ENCODE peak calls at places on chromosomes 13 and 19, in six cellular contexts. One of them, this sample, is unnamed.

GRCh38 chr19:5534787-5535586 is 32.8 kb downstream of the TINCR start:
- DNase-seq in A549: peak; percentile 59
- DNase-seq in GM12878: no peak
- DNase-seq in HepG2: no peak
- DNase-seq in K562: peak; percentile 56
- DNase-seq in endothelial cell of umbilical vein: no peak
- DNase-seq in this sample: peak; percentile 28

GRCh38 chr13:35888327-35888940 is 242.7 kb downstream of the DCLK1 start:
- DNase-seq in GM12878: no peak
- DNase-seq in HepG2: no peak
- DNase-seq in K562: no peak
- DNase-seq in endothelial cell of umbilical vein: no peak
- DNase-seq in A549: no peak
- DNase-seq in this sample: no peak

GRCh38 chr19:38001158-38001781 is 94.3 kb downstream of the SIPA1L3 start:
- DNase-seq in HepG2: no peak
- DNase-seq in K562: no peak
- DNase-seq in GM12878: no peak
- DNase-seq in A549: no peak
- DNase-seq in endothelial cell of umbilical vein: no peak
- DNase-seq in this sample: no peak

GRCh38 chr13:85191996-85192395 is 607.2 kb downstream of the SLITRK6 start:
- DNase-seq in GM12878: no peak
- DNase-seq in HepG2: no peak
- DNase-seq in endothelial cell of umbilical vein: no peak
- DNase-seq in A549: no peak
- DNase-seq in K562: no peak
- DNase-seq in this sample: no peak

GRCh38 chr19:16611121-16611520 is 16.9 kb downstream of the MED26 start:
- DNase-seq in A549: no peak
- DNase-seq in GM12878: no peak
- DNase-seq in K562: no peak
- DNase-seq in endothelial cell of umbilical vein: no peak
- DNase-seq in HepG2: no peak
- DNase-seq in this sample: no peak

GRCh38 chr19:55454787-55455243 is 6.6 kb downstream of the ISOC2 start:
- DNase-seq in endothelial cell of umbilical vein: peak; percentile 22
- DNase-seq in GM12878: no peak
- DNase-seq in K562: peak; percentile 77
- DNase-seq in HepG2: peak; percentile 34
- DNase-seq in A549: peak; percentile 78
- DNase-seq in this sample: peak; percentile 46

GRCh38 chr19:6970478-6970877 is 50.8 kb downstream of the MBD3L2B start:
- DNase-seq in endothelial cell of umbilical vein: no peak
- DNase-seq in HepG2: no peak
- DNase-seq in A549: peak; percentile 24
- DNase-seq in GM12878: no peak
- DNase-seq in K562: peak; percentile 33
- DNase-seq in this sample: peak; percentile 90

GRCh38 chr19:45553464-45553863 is 31.1 kb downstream of the OPA3 start:
- DNase-seq in HepG2: no peak
- DNase-seq in A549: no peak
- DNase-seq in GM12878: no peak
- DNase-seq in K562: no peak
- DNase-seq in endothelial cell of umbilical vein: no peak
- DNase-seq in this sample: no peak

GRCh38 chr13:39777527-39778061 is 122.1 kb downstream of the COG6 start:
- DNase-seq in A549: peak; percentile 58
- DNase-seq in HepG2: no peak
- DNase-seq in K562: peak; percentile 1
- DNase-seq in endothelial cell of umbilical vein: peak; percentile 88
- DNase-seq in GM12878: no peak
- DNase-seq in this sample: peak; percentile 62

GRCh38 chr13:112819111-112819510 is 129.3 kb downstream of the ATP11A start:
- DNase-seq in HepG2: no peak
- DNase-seq in GM12878: no peak
- DNase-seq in endothelial cell of umbilical vein: no peak
- DNase-seq in K562: no peak
- DNase-seq in A549: no peak
- DNase-seq in this sample: no peak

GRCh38 chr19:54429545-54430227 is 14.4 kb downstream of the TTYH1 start:
- DNase-seq in HepG2: no peak
- DNase-seq in K562: no peak
- DNase-seq in GM12878: no peak
- DNase-seq in A549: no peak
- DNase-seq in endothelial cell of umbilical vein: no peak
- DNase-seq in this sample: no peak

DNA sequence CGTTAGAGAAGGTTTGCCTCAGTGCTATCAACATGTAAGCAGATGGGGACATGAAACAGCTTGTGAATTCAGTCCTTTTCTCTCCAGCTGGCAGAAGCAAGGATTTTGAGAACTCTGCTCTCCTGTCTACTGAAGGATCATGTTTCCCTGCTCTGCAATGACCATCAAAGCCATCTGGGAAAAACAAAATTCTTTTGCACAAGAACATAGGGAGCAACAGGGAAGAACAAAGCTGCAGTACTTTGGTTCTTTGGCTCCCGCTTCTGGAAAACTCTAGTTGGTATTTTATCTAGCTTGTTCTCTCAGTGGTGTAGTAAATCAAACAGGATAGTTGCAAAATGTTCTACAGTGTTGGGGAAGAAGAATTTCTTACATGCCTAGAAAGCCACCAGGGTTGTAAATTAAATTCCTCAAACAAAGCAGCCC is 270.4 kb downstream of the ENOX1 start:
- DNase-seq in endothelial cell of umbilical vein: no peak
- DNase-seq in A549: no peak
- DNase-seq in K562: no peak
- DNase-seq in GM12878: no peak
- DNase-seq in HepG2: no peak
- DNase-seq in this sample: no peak
- TF ChIP-seq MYC in endothelial cell of umbilical vein: no peak
- TF ChIP-seq MYC in A549: no peak
- TF ChIP-seq MYC in K562: no peak
- TF ChIP-seq MYC in GM12878: no peak
- TF ChIP-seq MYC in HepG2: no peak
- TF ChIP-seq MYC in this sample: no peak

GRCh38 chr19:31211088-31211487 is 138.1 kb downstream of the TSHZ3 start:
- DNase-seq in endothelial cell of umbilical vein: no peak
- DNase-seq in HepG2: no peak
- DNase-seq in K562: no peak
- DNase-seq in GM12878: no peak
- DNase-seq in A549: no peak
- DNase-seq in this sample: no peak
- TF ChIP-seq POLR2A in endothelial cell of umbilical vein: no peak
- TF ChIP-seq POLR2A in HepG2: no peak
- TF ChIP-seq POLR2A in K562: no peak
- TF ChIP-seq POLR2A in GM12878: no peak
- TF ChIP-seq POLR2A in A549: no peak
- TF ChIP-seq POLR2A in this sample: no peak

GRCh38 chr13:44688652-44689051 is 112.5 kb upstream of the TSC22D1 start:
- DNase-seq in HepG2: no peak
- DNase-seq in K562: no peak
- DNase-seq in A549: no peak
- DNase-seq in GM12878: no peak
- DNase-seq in endothelial cell of umbilical vein: no peak
- DNase-seq in this sample: no peak
- TF ChIP-seq MYC in HepG2: no peak
- TF ChIP-seq MYC in K562: no peak
- TF ChIP-seq MYC in A549: no peak
- TF ChIP-seq MYC in GM12878: no peak
- TF ChIP-seq MYC in endothelial cell of umbilical vein: no peak
- TF ChIP-seq MYC in this sample: no peak

GRCh38 chr19:50662442-50663279 is 13.4 kb downstream of the C19orf81 start:
- DNase-seq in K562: no peak
- DNase-seq in endothelial cell of umbilical vein: no peak
- DNase-seq in GM12878: no peak
- DNase-seq in A549: no peak
- DNase-seq in HepG2: no peak
- DNase-seq in this sample: no peak
- TF ChIP-seq POLR2A in K562: peak; percentile 34
- TF ChIP-seq POLR2A in endothelial cell of umbilical vein: no peak
- TF ChIP-seq POLR2A in GM12878: no peak
- TF ChIP-seq POLR2A in A549: no peak
- TF ChIP-seq POLR2A in HepG2: no peak
- TF ChIP-seq POLR2A in this sample: no peak

This sample was measured in NB4.